ENCODE peak calls at places on chromosomes 16 and 17, in four cellular contexts. S, F, H and N are unnamed samples.

GRCh38 chr17:57293077-57293476 is 36.8 kb downstream of the MSI2 start:
- DNase-seq in F (no peak), S (no peak), H (peak; percentile 68), N (peak; percentile 81)

GRCh38 chr17:55167024-55167721 is 97.6 kb upstream of the HLF start:
- DNase-seq in H (no peak), S (no peak), F (no peak), N (no peak)

GRCh38 chr16:22217890-22218730 is 12.0 kb downstream of the EEF2K start:
- DNase-seq in H (no peak), F (no peak), S (peak; percentile 76), N (no peak)

GRCh38 chr17:38611872-38612376 is 6.2 kb upstream of the SRCIN1 start:
- DNase-seq in F (no peak), S (no peak), H (no peak), N (no peak)

GRCh38 chr17:60664022-60664421 is 13.6 kb upstream of the BCAS3 start:
- DNase-seq in F (no peak), S (no peak), H (no peak), N (no peak)

GRCh38 chr17:31722251-31723056 is 136.6 kb downstream of the COPRS start:
- DNase-seq in F (peak; percentile 39), H (no peak), S (no peak), N (no peak)

GRCh38 chr16:65102326-65102725 is 19.5 kb downstream of the CDH11 start:
- DNase-seq in H (no peak), S (no peak), F (no peak), N (no peak)

GRCh38 chr16:23082161-23082788 is 67.0 kb downstream of the USP31 start:
- DNase-seq in H (no peak), S (no peak), F (no peak), N (no peak)

GRCh38 chr17:50425682-50426471 is at the start of gene ACSF2:
- DNase-seq in F (peak; percentile 82), S (peak; percentile 93), H (no peak), N (peak; percentile 87)

GRCh38 chr16:2040031-2040430 is 7.6 kb downstream of the NTHL1 start:
- DNase-seq in S (no peak), F (no peak), H (no peak), N (no peak)

GRCh38 chr17:45307290-45308015 is 9.4 kb downstream of the MAP3K14 start:
- DNase-seq in H (no peak), F (no peak), S (no peak), N (peak; percentile 37)

GRCh38 chr17:21171309-21171922 is 42.5 kb downstream of the TMEM11 start:
- DNase-seq in F (no peak), S (no peak), H (no peak), N (no peak)

GRCh38 chr17:80773243-80773991 is 218.2 kb upstream of the CHMP6 start:
- DNase-seq in F (no peak), S (no peak), H (no peak), N (peak; percentile 35)

GRCh38 chr17:80775863-80776262 is 215.8 kb upstream of the CHMP6 start:
- DNase-seq in S (no peak), F (no peak), H (no peak), N (no peak)

GRCh38 chr17:80774146-80774545 is 217.5 kb upstream of the CHMP6 start:
- DNase-seq in S (no peak), F (no peak), H (no peak), N (no peak)

GRCh38 chr17:80772906-80773242 is 218.8 kb upstream of the CHMP6 start:
- DNase-seq in S (no peak), H (no peak), F (no peak), N (no peak)

GRCh38 chr17:80774643-80775281 is 216.9 kb upstream of the CHMP6 start:
- DNase-seq in H (no peak), F (no peak), S (no peak), N (no peak)
- H3K27ac ChIP-seq in H (no peak overlapping the region), F (no peak overlapping the region), S (no peak overlapping the region), N (no peak overlapping the region)

GRCh38 chr16:56279132-56279531 is 87.8 kb downstream of the GNAO1 start:
- DNase-seq in H (no peak), F (peak; percentile 29), S (no peak), N (no peak)

GRCh38 chr16:56278196-56278855 is 87.0 kb downstream of the GNAO1 start:
- DNase-seq in F (no peak), H (no peak), S (peak; percentile 46), N (no peak)

GRCh38 chr16:56275801-56276200 is 84.5 kb downstream of the GNAO1 start:
- DNase-seq in H (no peak), S (no peak), F (no peak), N (no peak)

GRCh38 chr16:56275076-56275475 is 83.8 kb downstream of the GNAO1 start:
- DNase-seq in H (no peak), F (no peak), S (no peak), N (no peak)

GRCh38 chr16:56277040-56277439 is 85.8 kb downstream of the GNAO1 start:
- DNase-seq in H (no peak), F (no peak), S (no peak), N (no peak)
- TF ChIP-seq CTCF in H (no peak), F (no peak), S (peak; percentile 42), N (no peak)

DNA sequence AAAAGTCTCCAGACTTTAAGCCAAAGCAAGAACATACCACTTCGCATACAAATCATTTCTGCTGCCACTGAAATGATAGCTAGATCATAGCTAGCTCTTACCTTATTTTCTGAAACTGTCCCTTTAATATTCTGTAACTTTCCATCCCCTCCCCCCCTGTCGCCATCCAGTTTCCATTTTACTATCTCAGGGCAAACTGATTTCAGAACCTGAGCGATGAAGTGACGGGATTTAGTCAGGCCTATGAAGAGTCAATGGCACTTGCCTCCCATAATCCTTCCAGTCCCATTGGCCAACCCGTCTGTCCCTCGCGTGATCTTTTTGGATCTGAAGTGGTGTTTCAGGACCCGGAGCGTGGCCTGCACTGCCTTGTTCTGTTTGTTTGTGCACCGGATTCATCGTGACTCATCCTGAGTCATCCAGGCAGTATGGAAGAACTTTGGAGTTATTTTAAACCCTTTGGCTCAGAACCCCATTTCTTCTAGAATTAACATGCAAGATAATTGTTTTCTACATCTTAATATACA is 199.8 kb upstream of the CHMP6 start:
- DNase-seq in H (peak; percentile 99), F (peak; percentile 41), S (peak; percentile 67), N (no peak)
- TF ChIP-seq POLR2AphosphoS5 in H (no peak), F (no peak), S (no peak), N (peak; percentile 67)

GRCh38 chr16:82302007-82302733 is 132.1 kb upstream of the MPHOSPH6 start:
- DNase-seq in F (no peak), S (no peak), H (no peak), N (no peak)
- H3K27ac ChIP-seq in F (no peak overlapping the region), S (no peak overlapping the region), H (no peak overlapping the region), N (no peak overlapping the region)

DNA sequence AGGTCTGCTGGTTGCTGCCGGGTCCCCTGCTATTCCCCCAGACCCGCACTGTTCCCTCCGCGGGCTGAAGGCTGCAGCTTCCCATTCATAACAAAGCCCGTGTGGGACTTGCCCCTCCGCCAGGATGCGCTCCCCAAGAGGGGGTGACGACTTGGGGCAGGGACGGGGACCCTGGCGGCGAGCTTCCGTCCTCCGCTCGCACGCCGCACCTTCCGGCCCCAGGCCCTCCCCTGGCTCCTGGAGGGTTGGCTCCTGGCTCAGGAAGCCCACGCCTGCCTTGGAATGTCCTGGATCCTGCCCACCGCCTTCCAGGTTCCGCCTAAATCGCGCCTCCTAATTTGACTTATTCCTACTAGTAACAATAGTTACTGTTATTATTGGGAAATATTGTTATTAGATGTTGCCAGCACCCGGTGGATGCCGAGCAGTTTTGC is 1.1 kb upstream of the TFAP4 start:
- DNase-seq in S (no peak), F (peak; percentile 62), H (peak; percentile 51), N (peak; percentile 33)
- TF ChIP-seq CTCF in S (no peak), F (peak; percentile 24), H (no peak), N (peak; percentile 46)

GRCh38 chr17:6997171-6997570 is 1.3 kb downstream of the ALOX12 start:
- DNase-seq in H (no peak), S (no peak), F (no peak), N (no peak)
- TF ChIP-seq POLR2AphosphoS5 in H (no peak), S (no peak), F (no peak), N (no peak)

GRCh38 chr17:58786586-58787295 is 31.1 kb downstream of the PPM1E start:
- DNase-seq in S (peak; percentile 8), F (peak; percentile 41), H (peak; percentile 65), N (no peak)
- H3K27ac ChIP-seq in S (peak overlapping the region; percentile 64), F (no peak overlapping the region), H (no peak overlapping the region), N (no peak overlapping the region)

GRCh38 chr17:48892940-48893645 is 506 bp downstream of the ATP5MC1 start:
- DNase-seq in F (no peak), H (no peak), S (no peak), N (no peak)
- TF ChIP-seq CTCF in F (no peak), H (no peak), S (no peak), N (no peak)

GRCh38 chr17:7383742-7384488 is 3.0 kb downstream of the TNK1 start:
- DNase-seq in S (no peak), F (peak; percentile 34), H (no peak), N (no peak)
- TF ChIP-seq POLR2AphosphoS5 in S (no peak), F (no peak), H (peak; percentile 4), N (no peak)

GRCh38 chr16:75080205-75081029 is 36.2 kb downstream of the LDHD start:
- DNase-seq in H (no peak), S (no peak), F (no peak), N (no peak)
- H3K27ac ChIP-seq in H (no peak overlapping the region), S (no peak overlapping the region), F (no peak overlapping the region), N (no peak overlapping the region)